ENCODE peak calls at places on chromosomes 16 and 17, in five cellular contexts. P is pancreas, K is thoracic aorta, D is tibial artery, R is foreskin fibroblast. G is an unnamed sample.

GRCh38 chr17:65609749-65610148 is 48.3 kb upstream of the AXIN2 start:
- DNase-seq in P (no peak), K (no peak), D (no peak), R (no peak), G (peak; percentile 84)

GRCh38 chr17:41635121-41636097 is 11.0 kb upstream of the KRT17 start:
- DNase-seq in P (peak; percentile 65), K (no peak), D (no peak), R (no peak), G (no peak)

GRCh38 chr17:43940630-43941029 is 1.6 kb downstream of the PPY start:
- DNase-seq in P (no peak), K (no peak), D (no peak), R (no peak), G (no peak)

GRCh38 chr17:68512967-68513474 is 791 bp downstream of the PRKAR1A start:
- DNase-seq in P (no peak), K (no peak), D (peak; percentile 67), R (no peak), G (no peak)

GRCh38 chr17:32586666-32587065 is 99.9 kb downstream of the CDK5R1 start:
- DNase-seq in P (no peak), K (no peak), D (no peak), R (peak; percentile 6), G (no peak)

GRCh38 chr17:77455111-77455877 is 314.5 kb downstream of the SEC14L1 start:
- DNase-seq in P (no peak), K (no peak), D (no peak), R (no peak), G (no peak)

GRCh38 chr17:494601-495195 is 142.1 kb upstream of the RPH3AL start:
- DNase-seq in P (no peak), K (no peak), D (no peak), R (no peak), G (no peak)

GRCh38 chr16:25014500-25015147 is 545 bp downstream of the ARHGAP17 start:
- DNase-seq in P (peak; percentile 64), K (no peak), D (peak; percentile 52), R (peak; percentile 39), G (no peak)

GRCh38 chr17:64354396-64354795 is 36.3 kb downstream of the PECAM1 start:
- DNase-seq in P (no peak), K (no peak), D (no peak), R (no peak), G (no peak)

GRCh38 chr17:44990994-44991393 is 22.9 kb upstream of the C1QL1 start:
- DNase-seq in P (no peak), K (no peak), D (no peak), R (no peak), G (no peak)

GRCh38 chr17:81911277-81911961 is at the start of gene PCYT2:
- DNase-seq in P (peak; percentile 99), K (peak; percentile 53), D (peak; percentile 86), R (peak; percentile 76), G (peak; percentile 73)

GRCh38 chr16:17512636-17513220 is 42.0 kb upstream of the XYLT1 start:
- DNase-seq in P (no peak), K (no peak), D (no peak), R (peak; percentile 45), G (no peak)

GRCh38 chr16:60582528-60582927 is 1453.7 kb downstream of the CDH8 start:
- DNase-seq in P (no peak), K (no peak), D (no peak), R (no peak), G (no peak)

GRCh38 chr17:29619251-29619650 is 3.5 kb downstream of the CORO6 start:
- DNase-seq in P (no peak), K (no peak), D (peak; percentile 24), R (no peak), G (no peak)

GRCh38 chr16:626787-627457 is 3.9 kb upstream of the WFIKKN1 start:
- DNase-seq in P (no peak), K (no peak), D (no peak), R (peak; percentile 94), G (no peak)

GRCh38 chr16:66933776-66934137 is 445 bp downstream of the CIAO2B start:
- DNase-seq in P (no peak), K (no peak), D (no peak), R (no peak), G (no peak)

GRCh38 chr16:47519543-47519942 is 58.4 kb downstream of the PHKB start:
- DNase-seq in P (no peak), K (no peak), D (no peak), R (no peak), G (no peak)
- H3K4me3 ChIP-seq in P (no peak overlapping the region), K (no peak overlapping the region), D (no peak overlapping the region), R (no peak overlapping the region), G (no peak overlapping the region)

DNA sequence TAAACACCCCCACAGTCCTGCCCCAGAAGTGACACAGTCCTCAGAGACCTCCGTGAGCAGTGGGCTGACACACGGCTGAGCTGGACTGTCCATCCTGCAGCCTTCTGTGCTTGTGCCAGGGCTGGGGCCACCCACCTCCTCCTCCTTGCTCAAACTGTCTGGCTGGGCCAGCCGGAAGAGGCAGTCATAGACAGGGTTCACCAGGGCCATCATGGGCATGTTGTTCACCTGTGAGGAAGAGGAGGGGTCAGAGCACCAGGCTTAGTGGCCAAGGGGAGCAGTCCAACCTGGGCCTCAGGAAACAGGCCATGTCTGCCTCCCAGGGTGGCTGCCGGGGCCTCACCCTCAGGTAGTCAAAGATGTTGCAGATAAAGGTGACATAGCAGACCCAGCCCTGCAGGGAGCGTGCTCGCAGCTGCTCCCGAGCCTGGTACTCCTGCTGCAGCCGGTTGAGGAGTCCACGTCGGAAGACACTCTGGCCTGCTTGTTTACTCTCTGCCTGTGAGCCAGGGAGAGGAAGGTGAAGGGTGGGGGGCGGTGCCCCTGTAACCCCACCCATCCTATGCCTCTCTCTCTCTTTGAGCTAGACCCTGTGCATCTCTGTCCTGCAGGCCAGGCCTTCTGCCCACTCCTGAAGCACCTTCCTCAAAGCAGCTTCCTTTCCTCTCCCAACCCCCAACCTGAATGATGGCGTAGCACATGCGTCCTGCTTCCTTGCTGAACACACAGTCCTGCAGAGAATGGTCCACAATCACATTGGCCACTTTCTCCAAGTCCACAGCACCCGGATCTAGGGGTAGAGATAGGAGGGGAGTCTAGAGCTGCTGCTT is 3.4 kb downstream of the MIF4GD start:
- DNase-seq in P (no peak), K (no peak), D (no peak), R (no peak), G (no peak)
- TF ChIP-seq CTCF in P (no peak), K (no peak), D (no peak), R (no peak), G (no peak)

GRCh38 chr17:61461967-61462733 is 9.9 kb downstream of the TBX4 start:
- DNase-seq in P (no peak), K (no peak), D (no peak), R (no peak), G (no peak)
- H3K4me3 ChIP-seq in P (no peak overlapping the region), K (peak overlapping the region; percentile 41), D (peak overlapping the region; percentile 45), R (peak overlapping the region; percentile 33), G (no peak overlapping the region)

GRCh38 chr17:16870253-16871245 is 101.4 kb downstream of the TNFRSF13B start:
- DNase-seq in P (no peak), K (no peak), D (no peak), R (no peak), G (no peak)

GRCh38 chr17:16872351-16872751 is 99.6 kb downstream of the TNFRSF13B start:
- DNase-seq in P (no peak), K (no peak), D (no peak), R (no peak), G (no peak)

GRCh38 chr17:16873654-16874035 is 98.3 kb downstream of the TNFRSF13B start:
- DNase-seq in P (no peak), K (no peak), D (no peak), R (no peak), G (no peak)

GRCh38 chr17:16875662-16876061 is 96.3 kb downstream of the TNFRSF13B start:
- DNase-seq in P (no peak), K (no peak), D (no peak), R (no peak), G (no peak)

DNA sequence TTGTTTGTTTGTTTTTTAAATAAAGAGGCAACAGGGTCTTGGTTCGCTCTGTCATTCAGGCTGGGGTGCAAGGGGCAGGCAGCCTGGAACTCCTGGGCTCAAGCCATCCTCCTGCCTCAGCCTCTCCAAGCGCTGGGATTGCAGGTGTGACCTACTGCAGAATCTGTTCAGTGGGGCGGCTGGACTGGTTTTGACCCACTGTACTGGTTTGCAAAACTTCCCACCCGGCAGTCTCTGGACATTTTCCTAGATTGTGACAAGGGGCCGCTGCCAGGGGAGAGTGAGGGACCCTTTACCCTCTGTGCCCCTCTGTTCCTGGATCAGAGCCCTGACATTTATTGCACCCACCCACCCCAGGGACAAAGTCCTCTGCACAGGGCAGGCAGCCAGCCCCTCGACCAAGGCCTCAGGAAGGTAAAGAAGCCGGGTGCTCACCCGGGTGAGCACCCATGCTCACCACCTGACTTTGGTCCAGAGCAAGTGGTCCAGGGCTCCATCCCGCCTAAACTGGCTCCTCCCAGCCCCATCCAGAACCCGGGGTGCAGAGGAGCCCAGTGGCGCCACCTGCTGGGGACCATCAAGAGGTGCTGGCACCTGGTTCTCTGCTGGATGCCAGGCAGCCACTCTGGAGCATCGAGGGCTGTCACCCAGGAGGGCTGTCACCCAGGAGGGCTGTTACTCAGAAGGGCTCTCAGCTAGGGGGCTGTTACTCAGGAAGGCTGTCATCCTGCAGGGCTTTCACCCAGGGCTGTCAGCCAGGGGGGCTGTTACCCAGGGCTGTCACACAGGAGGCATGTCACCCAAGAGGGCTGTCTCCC is 98.9 kb downstream of the TNFRSF13B start:
- DNase-seq in P (peak; percentile 38), K (no peak), D (no peak), R (no peak), G (no peak)
- TF ChIP-seq CTCF in P (peak; percentile 25), K (no peak), D (peak; percentile 24), R (peak; percentile 53), G (peak; percentile 63)